ENCODE peak calls at places on chromosomes 12 and 14, in four cellular contexts. B is HepG2, P is SK-N-SH, U is K562. O is an unnamed sample.
A peak's percentile ranks its signal among the peaks of the same experiment; 100 is the strongest.

GRCh38 chr14:80388980-80389711 is 177.8 kb upstream of the DIO2 start:
- DNase-seq in B (no peak), P (no peak), U (no peak), O (no peak)

GRCh38 chr12:25447046-25447445 is 106.0 kb downstream of the LMNTD1 start:
- DNase-seq in B (no peak), P (no peak), U (no peak), O (no peak)

GRCh38 chr14:34981743-34982420 is 910 bp upstream of the SRP54 start:
- DNase-seq in B (no peak), P (peak; percentile 22), U (no peak), O (peak; percentile 21)

GRCh38 chr14:21184252-21184651 is 28.4 kb upstream of the OR5AU1 start:
- DNase-seq in B (no peak), P (no peak), U (no peak), O (no peak)

GRCh38 chr12:58961906-58962305 is 41.6 kb upstream of the LRIG3 start:
- DNase-seq in B (no peak), P (no peak), U (no peak), O (no peak)

GRCh38 chr14:74491952-74492351 is 1.2 kb downstream of the NPC2 start:
- DNase-seq in B (peak; percentile 60), P (no peak), U (peak; percentile 18), O (no peak)

GRCh38 chr12:109214131-109214530 is 95.0 kb downstream of the FOXN4 start:
- DNase-seq in B (no peak), P (no peak), U (no peak), O (no peak)

GRCh38 chr12:1630081-1630826 is 1.2 kb downstream of the WNT5B start:
- DNase-seq in B (no peak), P (peak; percentile 88), U (no peak), O (peak; percentile 39)

GRCh38 chr14:20905661-20906060 is 14.5 kb downstream of the RNASE3 start:
- DNase-seq in B (no peak), P (no peak), U (no peak), O (no peak)

GRCh38 chr12:111645433-111645832 is 40.3 kb downstream of the BRAP start:
- DNase-seq in B (no peak), P (no peak), U (no peak), O (no peak)

GRCh38 chr14:72559227-72559626 is 334.7 kb downstream of the DPF3 start:
- DNase-seq in B (no peak), P (no peak), U (no peak), O (no peak)

GRCh38 chr14:103716091-103716801 is 636 bp downstream of the ZFYVE21 start:
- DNase-seq in B (no peak), P (peak; percentile 74), U (peak; percentile 67), O (no peak)

GRCh38 chr12:5796171-5797091 is 148.6 kb downstream of the ANO2 start:
- DNase-seq in B (peak; percentile 5), P (peak; percentile 49), U (peak; percentile 49), O (peak; percentile 85)

GRCh38 chr14:69424139-69424923 is 25.8 kb downstream of the SLC39A9 start:
- DNase-seq in B (peak; percentile 67), P (no peak), U (no peak), O (no peak)

GRCh38 chr12:26761775-26762174 is 71.2 kb downstream of the ITPR2 start:
- DNase-seq in B (no peak), P (no peak), U (no peak), O (no peak)

GRCh38 chr12:19191089-19191488 is 61.6 kb downstream of the PLEKHA5 start:
- DNase-seq in B (no peak), P (no peak), U (no peak), O (no peak)

GRCh38 chr14:94918896-94919295 is 149.0 kb upstream of the GSC start:
- DNase-seq in B (no peak), P (no peak), U (no peak), O (no peak)

DNA sequence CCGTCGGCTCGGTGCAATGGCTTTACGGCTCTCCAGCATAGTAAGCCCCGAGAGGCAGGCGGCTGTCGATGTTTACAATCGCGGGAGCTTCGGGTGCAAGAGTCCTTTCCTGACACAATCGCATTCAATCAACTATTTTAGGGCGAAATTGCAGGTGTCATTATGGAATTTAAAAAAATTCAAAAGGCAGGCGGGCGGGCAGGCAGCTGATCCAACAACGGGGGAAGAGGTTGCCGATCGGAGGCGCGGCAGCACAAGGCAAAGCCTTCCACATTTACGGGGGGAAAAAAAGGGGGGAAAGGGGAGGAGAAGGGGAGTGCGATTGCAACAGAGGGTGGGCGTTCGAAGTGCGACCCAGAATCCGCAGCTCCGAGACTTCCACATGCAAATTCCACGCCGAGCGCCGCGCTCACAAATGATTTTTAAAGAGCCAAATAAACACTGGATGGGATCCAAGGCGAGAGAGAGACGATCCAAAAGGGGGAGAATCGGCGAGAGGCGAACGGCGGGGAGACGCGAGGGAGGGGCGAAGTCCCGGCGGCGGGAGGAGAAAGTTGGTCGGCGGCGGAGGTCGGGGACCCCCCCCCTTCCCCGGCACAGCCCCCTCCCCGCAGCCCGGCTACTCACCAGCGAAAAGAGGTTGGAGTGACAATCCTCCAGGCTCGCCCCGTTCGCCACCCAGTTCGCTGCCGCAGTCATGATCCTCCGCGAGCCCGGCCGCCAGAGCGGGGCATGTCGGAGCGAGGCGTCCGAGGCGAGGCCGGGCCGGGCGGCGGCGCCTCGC is 868 bp downstream of the MED13L start:
- DNase-seq in B (peak; percentile 71), P (peak; percentile 81), U (peak; percentile 48), O (peak; percentile 61)
- TF ChIP-seq CTCF in B (no peak), P (peak; percentile 24), U (no peak), O (no peak)

DNA sequence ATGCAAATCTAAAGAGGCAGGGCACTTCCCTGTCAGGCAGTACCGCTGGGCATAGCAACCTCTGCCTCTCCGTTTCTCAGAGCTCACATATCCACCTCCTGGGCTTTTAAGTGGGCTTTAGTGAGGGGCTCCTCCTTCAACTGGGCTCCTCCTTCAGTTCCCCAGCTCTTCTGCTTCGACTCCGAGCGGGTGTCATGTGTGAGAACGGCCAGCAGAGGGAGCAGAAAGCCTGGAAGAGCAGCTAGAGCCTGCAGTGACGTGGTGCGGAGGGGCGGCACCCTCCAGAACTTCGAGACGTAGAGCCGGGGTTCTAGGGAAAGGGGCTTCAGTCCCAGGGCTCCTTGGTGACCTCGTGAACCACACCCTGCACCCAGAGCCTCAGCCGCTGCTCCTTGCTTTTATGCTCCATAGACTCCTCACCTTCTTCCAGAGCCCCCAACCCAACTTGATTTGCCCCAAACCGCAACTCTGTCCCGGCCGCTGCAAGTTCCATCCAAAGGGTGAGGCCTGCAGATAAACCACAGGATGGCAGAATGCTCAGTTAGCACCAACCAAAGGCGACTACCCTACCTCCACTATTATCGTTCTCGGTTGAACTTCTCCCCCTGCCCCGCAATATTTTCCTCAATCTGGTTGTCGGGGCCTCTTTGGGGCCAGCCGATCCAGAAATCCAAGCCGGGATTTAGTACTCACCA is 383 bp upstream of the GLI1 start:
- DNase-seq in B (peak; percentile 84), P (peak; percentile 85), U (peak; percentile 79), O (peak; percentile 99)
- TF ChIP-seq FOXJ3 in B (no peak), P (no peak), U (no peak), O (no peak)

GRCh38 chr14:104893435-104894207 is 28.6 kb downstream of the CEP170B start:
- DNase-seq in B (no peak), P (no peak), U (no peak), O (peak; percentile 12)

GRCh38 chr14:104892517-104893434 is 27.7 kb downstream of the CEP170B start:
- DNase-seq in B (no peak), P (peak; percentile 17), U (no peak), O (peak; percentile 25)

GRCh38 chr14:104895207-104895785 is 29.4 kb upstream of the PLD4 start:
- DNase-seq in B (no peak), P (no peak), U (no peak), O (no peak)

GRCh38 chr14:104895786-104896642 is 28.7 kb upstream of the PLD4 start:
- DNase-seq in B (no peak), P (peak; percentile 61), U (no peak), O (no peak)

GRCh38 chr14:104894331-104895206 is 29.5 kb downstream of the CEP170B start:
- DNase-seq in B (no peak), P (peak; percentile 44), U (no peak), O (no peak)
- TF ChIP-seq CTCF in B (peak; percentile 1), P (no peak), U (no peak), O (no peak)

GRCh38 chr12:75611041-75611440 is 99.6 kb upstream of the KRR1 start:
- DNase-seq in B (no peak), P (no peak), U (no peak), O (peak; percentile 13)

DNA sequence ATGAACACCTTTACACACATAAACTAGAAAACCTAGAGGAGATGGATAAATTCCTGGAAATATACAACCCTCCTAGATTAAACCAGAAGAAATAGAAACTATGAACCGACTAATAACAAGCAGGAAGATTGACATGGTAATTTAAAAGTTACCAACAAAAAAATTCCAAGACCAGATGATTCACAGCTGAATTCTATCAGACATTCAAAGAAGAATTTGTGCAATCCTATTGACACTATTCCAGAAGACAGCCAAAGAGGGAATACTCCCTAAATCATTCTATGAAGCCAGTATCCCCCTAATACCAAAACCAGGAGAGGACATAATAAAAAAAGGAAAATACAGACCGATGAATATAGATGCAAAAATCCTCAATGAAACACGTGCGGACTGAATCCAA is 102.6 kb upstream of the KRR1 start:
- DNase-seq in B (no peak), P (no peak), U (no peak), O (no peak)
- TF ChIP-seq FOXJ3 in B (no peak), P (no peak), U (no peak), O (no peak)

GRCh38 chr14:96002511-96002884 is 36.7 kb upstream of the C14orf132 start:
- DNase-seq in B (no peak), P (no peak), U (no peak), O (no peak)
- TF ChIP-seq CTCF in B (no peak), P (no peak), U (no peak), O (no peak)

GRCh38 chr12:3263939-3264699 is 186.9 kb downstream of the TSPAN9 start:
- DNase-seq in B (no peak), P (peak; percentile 93), U (no peak), O (no peak)

GRCh38 chr12:3262466-3262865 is 185.3 kb downstream of the TSPAN9 start:
- DNase-seq in B (no peak), P (no peak), U (no peak), O (peak; percentile 45)

GRCh38 chr12:3263282-3263681 is 186.1 kb downstream of the TSPAN9 start:
- DNase-seq in B (no peak), P (no peak), U (no peak), O (no peak)

GRCh38 chr12:3259976-3260375 is 182.8 kb downstream of the TSPAN9 start:
- DNase-seq in B (no peak), P (no peak), U (no peak), O (no peak)

GRCh38 chr12:3261782-3262359 is 184.7 kb downstream of the TSPAN9 start:
- DNase-seq in B (no peak), P (no peak), U (no peak), O (no peak)
- TF ChIP-seq FOXJ3 in B (no peak), P (no peak), U (no peak), O (no peak)

DNA sequence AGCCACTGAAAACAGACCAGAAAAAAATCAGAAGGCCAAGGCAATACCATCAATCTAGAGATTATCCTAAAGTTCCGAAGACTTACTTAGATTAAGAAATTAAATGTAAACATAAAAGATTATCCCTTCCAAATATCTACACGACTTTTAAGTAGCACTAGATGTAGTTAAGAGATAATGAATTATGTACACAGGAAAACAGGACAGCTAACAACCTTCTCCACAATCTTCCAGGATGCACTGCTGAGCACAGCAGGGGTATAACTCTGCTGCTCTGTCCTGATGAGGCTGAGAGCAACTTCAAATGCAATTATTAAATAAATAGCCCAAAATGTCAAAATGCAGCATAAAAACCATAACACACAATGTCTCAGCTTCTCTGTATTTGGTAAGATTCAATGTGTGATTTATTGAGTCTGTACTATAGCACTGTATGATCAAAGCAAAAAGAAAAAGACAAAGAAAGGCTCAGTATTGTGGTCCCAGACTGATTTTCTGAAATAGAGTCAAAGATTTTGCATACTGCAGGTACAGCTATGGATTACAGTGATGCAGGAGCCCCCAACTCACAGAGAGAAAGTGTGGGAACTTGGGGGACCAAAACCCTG is 56.9 kb downstream of the TMTC1 start:
- DNase-seq in B (no peak), P (no peak), U (no peak), O (no peak)
- TF ChIP-seq CTCF in B (no peak), P (no peak), U (no peak), O (no peak)